ENCODE peak calls at places on chromosomes 2 and 18, in eight cellular contexts. O, W, R, I, S, C, A and F are unnamed samples.

GRCh38 chr2:242011516-242011915 is 142.0 kb downstream of the RTP5 start:
- DNase-seq in S (no peak), R (no peak), C (no peak), I (no peak), A (no peak), O (no peak), W (no peak), F (no peak)

GRCh38 chr2:219168526-219168925 is 1.3 kb downstream of the SLC23A3 start:
- DNase-seq in I (peak; percentile 39), A (no peak), W (no peak), O (no peak), S (no peak), C (no peak), R (peak; percentile 32), F (no peak)

GRCh38 chr18:79487198-79488165 is 91.8 kb downstream of the NFATC1 start:
- DNase-seq in O (no peak), C (peak; percentile 56), S (peak; percentile 73), R (no peak), W (no peak), I (no peak), A (no peak), F (no peak)

GRCh38 chr2:66667288-66667780 is 232.4 kb downstream of the MEIS1 start:
- DNase-seq in O (no peak), C (no peak), R (no peak), A (no peak), I (no peak), S (no peak), W (no peak), F (no peak)

GRCh38 chr2:46239847-46240181 is 57.4 kb upstream of the EPAS1 start:
- DNase-seq in I (no peak), S (no peak), O (no peak), R (no peak), W (peak; percentile 47), A (no peak), C (no peak), F (no peak)

GRCh38 chr2:238684362-238685326 is 163.2 kb upstream of the TWIST2 start:
- DNase-seq in R (peak; percentile 99), I (no peak), A (no peak), W (no peak), C (peak; percentile 34), O (no peak), S (no peak), F (no peak)

GRCh38 chr2:36653967-36654694 is 42.4 kb upstream of the VIT start:
- DNase-seq in W (no peak), I (no peak), O (no peak), A (no peak), C (no peak), S (no peak), R (peak; percentile 15), F (no peak)

GRCh38 chr2:235005603-235006259 is 53.9 kb downstream of the SH3BP4 start:
- DNase-seq in O (peak; percentile 45), C (peak; percentile 72), A (peak; percentile 28), R (peak; percentile 42), I (no peak), S (peak; percentile 87), W (no peak), F (peak; percentile 78)

GRCh38 chr18:46073474-46074331 is 1.6 kb upstream of the PSTPIP2 start:
- DNase-seq in C (no peak), R (peak; percentile 81), O (no peak), I (peak; percentile 88), A (peak; percentile 38), W (peak; percentile 64), S (no peak), F (peak; percentile 63)

GRCh38 chr2:27078267-27079194 is at the start of gene EMILIN1:
- DNase-seq in S (peak; percentile 96), C (peak; percentile 97), I (no peak), A (peak; percentile 45), O (peak; percentile 68), W (no peak), R (peak; percentile 96), F (no peak)

GRCh38 chr2:112714836-112715631 is 5.8 kb upstream of the NT5DC4 start:
- DNase-seq in I (no peak), C (no peak), O (no peak), R (peak; percentile 84), W (no peak), S (no peak), A (no peak), F (no peak)

GRCh38 chr2:150690261-150690660 is 202.8 kb upstream of the RND3 start:
- DNase-seq in I (no peak), S (no peak), C (no peak), W (no peak), R (no peak), A (no peak), O (no peak), F (no peak)

GRCh38 chr2:27804146-27804545 is 32.6 kb downstream of the MRPL33 start:
- DNase-seq in S (no peak), W (no peak), C (no peak), I (no peak), O (no peak), A (no peak), R (peak; percentile 59), F (no peak)

GRCh38 chr18:55324166-55324565 is 263.8 kb downstream of the TCF4 start:
- DNase-seq in O (no peak), W (no peak), I (no peak), C (no peak), A (no peak), S (no peak), R (no peak), F (no peak)

GRCh38 chr2:235807347-235807746 is 313.5 kb downstream of the AGAP1 start:
- DNase-seq in W (no peak), C (no peak), R (no peak), S (peak; percentile 44), O (no peak), A (no peak), I (no peak), F (no peak)

GRCh38 chr2:112749755-112750559 is 14.5 kb downstream of the CKAP2L start:
- DNase-seq in I (peak; percentile 92), R (peak; percentile 81), S (peak; percentile 86), O (peak; percentile 89), C (peak; percentile 87), A (peak; percentile 71), W (peak; percentile 79), F (peak; percentile 52)

GRCh38 chr2:230537531-230537976 is 121.6 kb downstream of the SP100 start:
- DNase-seq in S (no peak), W (no peak), A (no peak), O (no peak), I (no peak), C (no peak), R (no peak), F (no peak)

GRCh38 chr2:127061377-127062273 is 45.3 kb downstream of the BIN1 start:
- DNase-seq in R (no peak), O (peak; percentile 54), W (no peak), S (no peak), C (no peak), I (no peak), A (no peak), F (no peak)
- H3K4me1 ChIP-seq in R (peaks cover 12% of the 10 kb centered on the region), O (peaks cover 12% of the 10 kb centered on the region), W (peaks cover 4% of the 10 kb centered on the region), S (no peaks in the 10 kb centered on the region), C (no peaks in the 10 kb centered on the region), I (no peaks in the 10 kb centered on the region), A (no peaks in the 10 kb centered on the region), F (peaks cover 10% of the 10 kb centered on the region)

GRCh38 chr18:58993260-58993659 is 128.6 kb downstream of the ZNF532 start:
- DNase-seq in I (no peak), A (no peak), S (no peak), W (no peak), R (peak; percentile 93), O (no peak), C (no peak), F (no peak)
- H3K27ac ChIP-seq in I (peak overlapping the region; percentile 25), A (peak overlapping the region; percentile 85), S (no peak overlapping the region), W (no peak overlapping the region), R (peak overlapping the region; percentile 77), O (peak overlapping the region; percentile 67), C (peak overlapping the region; percentile 96), F (no peak overlapping the region)

GRCh38 chr2:127661949-127662510 is 13.3 kb downstream of the LIMS2 start:
- DNase-seq in R (peak; percentile 86), C (peak; percentile 85), A (no peak), I (no peak), O (peak; percentile 22), S (peak; percentile 82), W (no peak), F (no peak)
- H3K4me1 ChIP-seq in R (peaks cover 16% of the 10 kb centered on the region), C (no peaks in the 10 kb centered on the region), A (no peaks in the 10 kb centered on the region), I (no peaks in the 10 kb centered on the region), O (peaks cover 36% of the 10 kb centered on the region), S (no peaks in the 10 kb centered on the region), W (no peaks in the 10 kb centered on the region), F (no peaks in the 10 kb centered on the region)

GRCh38 chr2:23697676-23698075 is 229.2 kb downstream of the ATAD2B start:
- DNase-seq in I (no peak), A (no peak), S (no peak), R (peak; percentile 16), W (no peak), O (no peak), C (no peak), F (no peak)
- H3K27ac ChIP-seq in I (no peak overlapping the region), A (no peak overlapping the region), S (no peak overlapping the region), R (no peak overlapping the region), W (no peak overlapping the region), O (no peak overlapping the region), C (no peak overlapping the region), F (no peak overlapping the region)

DNA sequence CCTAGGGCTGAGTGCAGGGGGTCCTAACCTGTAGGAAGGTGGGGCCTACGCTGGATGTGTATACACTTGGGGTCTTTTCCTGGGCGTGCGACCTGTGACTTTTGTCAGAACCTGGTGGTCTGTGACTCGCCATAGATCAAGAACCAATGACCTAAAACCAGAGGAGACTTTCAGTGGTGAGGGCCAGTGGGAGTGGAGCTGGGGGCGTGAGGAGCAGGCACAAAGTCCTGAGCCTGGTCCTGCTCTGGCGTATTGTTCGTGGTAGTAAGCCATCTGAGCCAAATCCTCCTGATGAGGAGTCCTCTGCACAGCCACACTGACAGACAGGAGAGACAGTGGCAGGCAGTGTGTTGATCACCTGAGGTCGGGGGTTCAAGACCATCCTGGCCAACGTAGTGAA is 8.9 kb downstream of the INPP4A start:
- DNase-seq in I (no peak), A (no peak), W (no peak), S (no peak), R (no peak), C (no peak), O (no peak), F (no peak)
- H3K4me1 ChIP-seq in I (peaks cover 7% of the 10 kb centered on the region), A (peaks cover 11% of the 10 kb centered on the region), W (peaks cover 98% of the 10 kb centered on the region), S (peaks cover 2% of the 10 kb centered on the region), R (peaks cover 20% of the 10 kb centered on the region), C (no peaks in the 10 kb centered on the region), O (peaks cover 17% of the 10 kb centered on the region), F (no peaks in the 10 kb centered on the region)

GRCh38 chr18:43932140-43932539 is 654.9 kb upstream of the SYT4 start:
- DNase-seq in R (no peak), C (no peak), S (no peak), O (no peak), I (no peak), W (no peak), A (no peak), F (no peak)

GRCh38 chr18:43935051-43935412 is 657.7 kb upstream of the SYT4 start:
- DNase-seq in R (peak; percentile 53), W (no peak), S (no peak), O (no peak), A (no peak), I (no peak), C (no peak), F (no peak)

GRCh38 chr18:43933177-43933576 is 655.9 kb upstream of the SYT4 start:
- DNase-seq in A (no peak), I (no peak), R (no peak), O (no peak), C (no peak), S (no peak), W (no peak), F (no peak)

GRCh38 chr18:43934322-43935050 is 657.2 kb upstream of the SYT4 start:
- DNase-seq in I (no peak), R (no peak), S (no peak), A (no peak), W (no peak), C (no peak), O (no peak), F (no peak)

GRCh38 chr18:43931439-43931838 is 654.1 kb upstream of the SYT4 start:
- DNase-seq in R (no peak), C (no peak), W (no peak), S (no peak), A (no peak), O (no peak), I (no peak), F (no peak)
- H3K27ac ChIP-seq in R (no peak overlapping the region), C (no peak overlapping the region), W (no peak overlapping the region), S (no peak overlapping the region), A (no peak overlapping the region), O (no peak overlapping the region), I (no peak overlapping the region), F (no peak overlapping the region)